ENCODE peak calls at places on chromosomes 12 and 14, in eight cellular contexts. One of them, this sample, is unnamed.

GRCh38 chr12:113825705-113826104 is 140.4 kb downstream of the RBM19 start:
- DNase-seq in T-helper 9 cell: no peak
- DNase-seq in iris pigment epithelial cell: no peak
- DNase-seq in stimulated activated CD4-positive, alpha-beta T cell treated with anti-CD3 and anti-CD28 coated beads, Interleukin-12 subunit alpha, Interleukin-12 subunit beta, amount 100 ng/mL, for 24 hours: no peak
- DNase-seq in NCI-H2081: no peak
- DNase-seq in T-cell: no peak
- DNase-seq in GM10248: no peak
- DNase-seq in HTR-8/SVneo: no peak
- DNase-seq in this sample: no peak

GRCh38 chr12:48165089-48166031 is 8.0 kb upstream of the ASB8 start:
- DNase-seq in T-helper 9 cell: peak; percentile 32
- DNase-seq in iris pigment epithelial cell: peak; percentile 66
- DNase-seq in stimulated activated CD4-positive, alpha-beta T cell treated with anti-CD3 and anti-CD28 coated beads, Interleukin-12 subunit alpha, Interleukin-12 subunit beta, amount 100 ng/mL, for 24 hours: no peak
- DNase-seq in NCI-H2081: peak; percentile 62
- DNase-seq in T-cell: peak; percentile 61
- DNase-seq in GM10248: peak; percentile 59
- DNase-seq in HTR-8/SVneo: peak; percentile 53
- DNase-seq in this sample: peak; percentile 58

GRCh38 chr12:13627536-13627935 is 353.9 kb downstream of the GRIN2B start:
- DNase-seq in T-helper 9 cell: no peak
- DNase-seq in iris pigment epithelial cell: no peak
- DNase-seq in stimulated activated CD4-positive, alpha-beta T cell treated with anti-CD3 and anti-CD28 coated beads, Interleukin-12 subunit alpha, Interleukin-12 subunit beta, amount 100 ng/mL, for 24 hours: no peak
- DNase-seq in NCI-H2081: no peak
- DNase-seq in T-cell: no peak
- DNase-seq in GM10248: no peak
- DNase-seq in HTR-8/SVneo: no peak
- DNase-seq in this sample: no peak

GRCh38 chr14:49966304-49966809 is 73.5 kb downstream of the ARF6 start:
- DNase-seq in T-helper 9 cell: no peak
- DNase-seq in iris pigment epithelial cell: no peak
- DNase-seq in stimulated activated CD4-positive, alpha-beta T cell treated with anti-CD3 and anti-CD28 coated beads, Interleukin-12 subunit alpha, Interleukin-12 subunit beta, amount 100 ng/mL, for 24 hours: no peak
- DNase-seq in NCI-H2081: no peak
- DNase-seq in T-cell: no peak
- DNase-seq in GM10248: no peak
- DNase-seq in HTR-8/SVneo: no peak
- DNase-seq in this sample: no peak

GRCh38 chr12:104177336-104177662 is 38.3 kb upstream of the TXNRD1 start:
- DNase-seq in T-helper 9 cell: no peak
- DNase-seq in iris pigment epithelial cell: no peak
- DNase-seq in stimulated activated CD4-positive, alpha-beta T cell treated with anti-CD3 and anti-CD28 coated beads, Interleukin-12 subunit alpha, Interleukin-12 subunit beta, amount 100 ng/mL, for 24 hours: no peak
- DNase-seq in NCI-H2081: no peak
- DNase-seq in T-cell: no peak
- DNase-seq in GM10248: no peak
- DNase-seq in HTR-8/SVneo: no peak
- DNase-seq in this sample: no peak

GRCh38 chr14:64478634-64479250 is 13.4 kb downstream of the AKAP5 start:
- DNase-seq in T-helper 9 cell: no peak
- DNase-seq in iris pigment epithelial cell: peak; percentile 17
- DNase-seq in stimulated activated CD4-positive, alpha-beta T cell treated with anti-CD3 and anti-CD28 coated beads, Interleukin-12 subunit alpha, Interleukin-12 subunit beta, amount 100 ng/mL, for 24 hours: no peak
- DNase-seq in NCI-H2081: no peak
- DNase-seq in T-cell: no peak
- DNase-seq in GM10248: no peak
- DNase-seq in HTR-8/SVneo: peak; percentile 68
- DNase-seq in this sample: no peak

GRCh38 chr12:88691811-88692210 is 111.5 kb upstream of the KITLG start:
- DNase-seq in T-helper 9 cell: no peak
- DNase-seq in iris pigment epithelial cell: peak; percentile 16
- DNase-seq in stimulated activated CD4-positive, alpha-beta T cell treated with anti-CD3 and anti-CD28 coated beads, Interleukin-12 subunit alpha, Interleukin-12 subunit beta, amount 100 ng/mL, for 24 hours: no peak
- DNase-seq in NCI-H2081: no peak
- DNase-seq in T-cell: no peak
- DNase-seq in GM10248: no peak
- DNase-seq in HTR-8/SVneo: no peak
- DNase-seq in this sample: no peak

GRCh38 chr12:93191461-93191860 is 186.3 kb upstream of the NUDT4 start:
- DNase-seq in T-helper 9 cell: no peak
- DNase-seq in iris pigment epithelial cell: no peak
- DNase-seq in stimulated activated CD4-positive, alpha-beta T cell treated with anti-CD3 and anti-CD28 coated beads, Interleukin-12 subunit alpha, Interleukin-12 subunit beta, amount 100 ng/mL, for 24 hours: no peak
- DNase-seq in NCI-H2081: no peak
- DNase-seq in T-cell: no peak
- DNase-seq in GM10248: no peak
- DNase-seq in HTR-8/SVneo: no peak
- DNase-seq in this sample: no peak

GRCh38 chr14:53054457-53054856 is 98.7 kb downstream of the DDHD1 start:
- DNase-seq in T-helper 9 cell: no peak
- DNase-seq in iris pigment epithelial cell: peak; percentile 57
- DNase-seq in stimulated activated CD4-positive, alpha-beta T cell treated with anti-CD3 and anti-CD28 coated beads, Interleukin-12 subunit alpha, Interleukin-12 subunit beta, amount 100 ng/mL, for 24 hours: no peak
- DNase-seq in NCI-H2081: no peak
- DNase-seq in T-cell: no peak
- DNase-seq in GM10248: no peak
- DNase-seq in HTR-8/SVneo: no peak
- DNase-seq in this sample: no peak

GRCh38 chr12:84793558-84794367 is 118.8 kb downstream of the SLC6A15 start:
- DNase-seq in T-helper 9 cell: no peak
- DNase-seq in iris pigment epithelial cell: peak; percentile 57
- DNase-seq in stimulated activated CD4-positive, alpha-beta T cell treated with anti-CD3 and anti-CD28 coated beads, Interleukin-12 subunit alpha, Interleukin-12 subunit beta, amount 100 ng/mL, for 24 hours: no peak
- DNase-seq in NCI-H2081: no peak
- DNase-seq in T-cell: no peak
- DNase-seq in GM10248: no peak
- DNase-seq in HTR-8/SVneo: peak; percentile 1
- DNase-seq in this sample: no peak

GRCh38 chr12:32736445-32736844 is 19.3 kb downstream of the YARS2 start:
- DNase-seq in T-helper 9 cell: no peak
- DNase-seq in iris pigment epithelial cell: no peak
- DNase-seq in stimulated activated CD4-positive, alpha-beta T cell treated with anti-CD3 and anti-CD28 coated beads, Interleukin-12 subunit alpha, Interleukin-12 subunit beta, amount 100 ng/mL, for 24 hours: no peak
- DNase-seq in NCI-H2081: no peak
- DNase-seq in T-cell: no peak
- DNase-seq in GM10248: no peak
- DNase-seq in HTR-8/SVneo: no peak
- DNase-seq in this sample: no peak

GRCh38 chr12:49111206-49111605 is 559 bp upstream of the LMBR1L start:
- DNase-seq in T-helper 9 cell: no peak
- DNase-seq in iris pigment epithelial cell: no peak
- DNase-seq in stimulated activated CD4-positive, alpha-beta T cell treated with anti-CD3 and anti-CD28 coated beads, Interleukin-12 subunit alpha, Interleukin-12 subunit beta, amount 100 ng/mL, for 24 hours: no peak
- DNase-seq in NCI-H2081: no peak
- DNase-seq in T-cell: no peak
- DNase-seq in GM10248: no peak
- DNase-seq in HTR-8/SVneo: no peak
- DNase-seq in this sample: no peak

GRCh38 chr12:66103011-66103913 is 27.3 kb downstream of the LLPH start:
- DNase-seq in T-helper 9 cell: no peak
- DNase-seq in iris pigment epithelial cell: no peak
- DNase-seq in stimulated activated CD4-positive, alpha-beta T cell treated with anti-CD3 and anti-CD28 coated beads, Interleukin-12 subunit alpha, Interleukin-12 subunit beta, amount 100 ng/mL, for 24 hours: no peak
- DNase-seq in NCI-H2081: no peak
- DNase-seq in T-cell: no peak
- DNase-seq in GM10248: no peak
- DNase-seq in HTR-8/SVneo: no peak
- DNase-seq in this sample: no peak

GRCh38 chr12:24378548-24379011 is 429.1 kb upstream of the SOX5 start:
- DNase-seq in T-helper 9 cell: no peak
- DNase-seq in iris pigment epithelial cell: peak; percentile 71
- DNase-seq in stimulated activated CD4-positive, alpha-beta T cell treated with anti-CD3 and anti-CD28 coated beads, Interleukin-12 subunit alpha, Interleukin-12 subunit beta, amount 100 ng/mL, for 24 hours: no peak
- DNase-seq in NCI-H2081: peak; percentile 25
- DNase-seq in T-cell: no peak
- DNase-seq in GM10248: no peak
- DNase-seq in HTR-8/SVneo: no peak
- DNase-seq in this sample: no peak

GRCh38 chr12:119544780-119545625 is 48.6 kb upstream of the TMEM233 start:
- DNase-seq in T-helper 9 cell: peak; percentile 31
- DNase-seq in iris pigment epithelial cell: peak; percentile 77
- DNase-seq in stimulated activated CD4-positive, alpha-beta T cell treated with anti-CD3 and anti-CD28 coated beads, Interleukin-12 subunit alpha, Interleukin-12 subunit beta, amount 100 ng/mL, for 24 hours: peak; percentile 8
- DNase-seq in NCI-H2081: peak; percentile 57
- DNase-seq in T-cell: peak; percentile 53
- DNase-seq in GM10248: peak; percentile 67
- DNase-seq in HTR-8/SVneo: peak; percentile 57
- DNase-seq in this sample: peak; percentile 26

GRCh38 chr14:53620325-53620716 is 336.3 kb downstream of the BMP4 start:
- DNase-seq in T-helper 9 cell: no peak
- DNase-seq in iris pigment epithelial cell: peak; percentile 13
- DNase-seq in stimulated activated CD4-positive, alpha-beta T cell treated with anti-CD3 and anti-CD28 coated beads, Interleukin-12 subunit alpha, Interleukin-12 subunit beta, amount 100 ng/mL, for 24 hours: no peak
- DNase-seq in NCI-H2081: no peak
- DNase-seq in T-cell: no peak
- DNase-seq in GM10248: no peak
- DNase-seq in HTR-8/SVneo: no peak
- DNase-seq in this sample: no peak

GRCh38 chr14:22848391-22849164 is 12.2 kb downstream of the MMP14 start:
- DNase-seq in T-helper 9 cell: no peak
- DNase-seq in iris pigment epithelial cell: peak; percentile 77
- DNase-seq in stimulated activated CD4-positive, alpha-beta T cell treated with anti-CD3 and anti-CD28 coated beads, Interleukin-12 subunit alpha, Interleukin-12 subunit beta, amount 100 ng/mL, for 24 hours: no peak
- DNase-seq in NCI-H2081: no peak
- DNase-seq in T-cell: no peak
- DNase-seq in GM10248: no peak
- DNase-seq in HTR-8/SVneo: no peak
- DNase-seq in this sample: no peak

GRCh38 chr12:92191061-92191460 is 45.4 kb upstream of the BTG1 start:
- DNase-seq in T-helper 9 cell: no peak
- DNase-seq in iris pigment epithelial cell: peak; percentile 20
- DNase-seq in stimulated activated CD4-positive, alpha-beta T cell treated with anti-CD3 and anti-CD28 coated beads, Interleukin-12 subunit alpha, Interleukin-12 subunit beta, amount 100 ng/mL, for 24 hours: no peak
- DNase-seq in NCI-H2081: no peak
- DNase-seq in T-cell: no peak
- DNase-seq in GM10248: no peak
- DNase-seq in HTR-8/SVneo: no peak
- DNase-seq in this sample: no peak

GRCh38 chr14:37889087-37889486 is 293.7 kb downstream of the TTC6 start:
- DNase-seq in T-helper 9 cell: no peak
- DNase-seq in iris pigment epithelial cell: no peak
- DNase-seq in stimulated activated CD4-positive, alpha-beta T cell treated with anti-CD3 and anti-CD28 coated beads, Interleukin-12 subunit alpha, Interleukin-12 subunit beta, amount 100 ng/mL, for 24 hours: no peak
- DNase-seq in NCI-H2081: no peak
- DNase-seq in T-cell: no peak
- DNase-seq in GM10248: no peak
- DNase-seq in HTR-8/SVneo: no peak
- DNase-seq in this sample: no peak

GRCh38 chr14:89351364-89351957 is 65.6 kb downstream of the FOXN3 start:
- DNase-seq in T-helper 9 cell: no peak
- DNase-seq in iris pigment epithelial cell: peak; percentile 35
- DNase-seq in stimulated activated CD4-positive, alpha-beta T cell treated with anti-CD3 and anti-CD28 coated beads, Interleukin-12 subunit alpha, Interleukin-12 subunit beta, amount 100 ng/mL, for 24 hours: no peak
- DNase-seq in NCI-H2081: peak; percentile 35
- DNase-seq in T-cell: no peak
- DNase-seq in GM10248: peak; percentile 53
- DNase-seq in HTR-8/SVneo: no peak
- DNase-seq in this sample: no peak

This sample was measured in MM.1S.